ENCODE peak calls at places on chromosome 4, in five cellular contexts. E is upper lobe of left lung; R is CD8-positive, alpha-beta memory T cell; T is GM23248; M is left ventricle myocardium inferior. V is an unnamed sample.

GRCh38 chr4:113293043-113293560 is 243.6 kb downstream of the ANK2 start:
- DNase-seq in E (no peak), R (no peak), T (peak; percentile 82), M (no peak), V (no peak)

GRCh38 chr4:137471895-137472294 is 60.4 kb downstream of the PCDH18 start:
- DNase-seq in E (no peak), R (no peak), T (peak; percentile 73), M (no peak), V (no peak)

GRCh38 chr4:143773998-143774898 is 73.8 kb upstream of the FREM3 start:
- DNase-seq in E (no peak), R (no peak), T (peak; percentile 69), M (no peak), V (peak; percentile 60)

GRCh38 chr4:80197601-80198444 is 520 bp downstream of the PRDM8 start:
- DNase-seq in E (peak; percentile 86), R (no peak), T (peak; percentile 74), M (no peak), V (no peak)

GRCh38 chr4:25174674-25175073 is 14.4 kb upstream of the SEPSECS start:
- DNase-seq in E (no peak), R (no peak), T (peak; percentile 65), M (no peak), V (no peak)

GRCh38 chr4:166501941-166502382 is 628.9 kb downstream of the TLL1 start:
- DNase-seq in E (no peak), R (no peak), T (peak; percentile 7), M (no peak), V (no peak)

GRCh38 chr4:93396274-93396673 is 432.3 kb upstream of the ATOH1 start:
- DNase-seq in E (no peak), R (no peak), T (peak; percentile 61), M (no peak), V (no peak)

GRCh38 chr4:71524746-71525145 is 185.9 kb downstream of the SLC4A4 start:
- DNase-seq in E (no peak), R (no peak), T (no peak), M (no peak), V (no peak)

GRCh38 chr4:64718091-64718490 is 308.8 kb upstream of the TECRL start:
- DNase-seq in E (no peak), R (no peak), T (peak; percentile 3), M (no peak), V (no peak)

GRCh38 chr4:178471994-178472393 is 1029.8 kb upstream of the AGA start:
- DNase-seq in E (no peak), R (no peak), T (no peak), M (no peak), V (no peak)

GRCh38 chr4:24488399-24489164 is 95.8 kb downstream of the DHX15 start:
- DNase-seq in E (no peak), R (peak; percentile 36), T (peak; percentile 69), M (peak; percentile 76), V (peak; percentile 80)

GRCh38 chr4:52234539-52235174 is 183.6 kb downstream of the SPATA18 start:
- DNase-seq in E (no peak), R (no peak), T (peak; percentile 55), M (no peak), V (peak; percentile 31)

GRCh38 chr4:56425518-56425917 is 9.9 kb downstream of the PPAT start:
- DNase-seq in E (no peak), R (no peak), T (no peak), M (no peak), V (no peak)

GRCh38 chr4:1996866-1997611 is 11.7 kb downstream of the NELFA start:
- DNase-seq in E (no peak), R (no peak), T (no peak), M (no peak), V (no peak)

GRCh38 chr4:15925830-15926229 is 12.7 kb downstream of the FGFBP1 start:
- DNase-seq in E (peak; percentile 22), R (no peak), T (no peak), M (no peak), V (no peak)

GRCh38 chr4:188218392-188218791 is 79.2 kb downstream of the TRIML1 start:
- DNase-seq in E (peak; percentile 82), R (no peak), T (no peak), M (no peak), V (no peak)

GRCh38 chr4:76740192-76740591 is 157.8 kb downstream of the SOWAHB start:
- DNase-seq in E (peak; percentile 77), R (no peak), T (no peak), M (no peak), V (no peak)

GRCh38 chr4:47913858-47914218 is 545 bp downstream of the NFXL1 start:
- DNase-seq in E (peak; percentile 88), R (peak; percentile 21), T (peak; percentile 45), M (peak; percentile 27), V (peak; percentile 47)

GRCh38 chr4:76733380-76733779 is 164.6 kb downstream of the SOWAHB start:
- DNase-seq in E (no peak), R (no peak), T (no peak), M (no peak), V (peak; percentile 69)

GRCh38 chr4:1874207-1874606 is 3.0 kb downstream of the NSD2 start:
- DNase-seq in E (no peak), R (no peak), T (no peak), M (no peak), V (no peak)

GRCh38 chr4:128006592-128006991 is 41.4 kb downstream of the ABHD18 start:
- DNase-seq in E (no peak), R (no peak), T (peak; percentile 5), M (no peak), V (no peak)

GRCh38 chr4:96354036-96354712 is 514.3 kb downstream of the PDHA2 start:
- DNase-seq in E (no peak), R (no peak), T (no peak), M (no peak), V (no peak)

GRCh38 chr4:156774422-156774821 is 197.2 kb downstream of the PDGFC start:
- DNase-seq in E (no peak), R (no peak), T (peak; percentile 96), M (no peak), V (no peak)

GRCh38 chr4:156773648-156774357 is 197.8 kb downstream of the PDGFC start:
- DNase-seq in E (no peak), R (no peak), T (peak; percentile 70), M (no peak), V (no peak)

GRCh38 chr4:156767911-156768415 is 203.6 kb downstream of the PDGFC start:
- DNase-seq in E (no peak), R (no peak), T (no peak), M (no peak), V (no peak)

GRCh38 chr4:156766846-156767245 is 204.8 kb downstream of the PDGFC start:
- DNase-seq in E (no peak), R (no peak), T (peak; percentile 53), M (no peak), V (no peak)

DNA sequence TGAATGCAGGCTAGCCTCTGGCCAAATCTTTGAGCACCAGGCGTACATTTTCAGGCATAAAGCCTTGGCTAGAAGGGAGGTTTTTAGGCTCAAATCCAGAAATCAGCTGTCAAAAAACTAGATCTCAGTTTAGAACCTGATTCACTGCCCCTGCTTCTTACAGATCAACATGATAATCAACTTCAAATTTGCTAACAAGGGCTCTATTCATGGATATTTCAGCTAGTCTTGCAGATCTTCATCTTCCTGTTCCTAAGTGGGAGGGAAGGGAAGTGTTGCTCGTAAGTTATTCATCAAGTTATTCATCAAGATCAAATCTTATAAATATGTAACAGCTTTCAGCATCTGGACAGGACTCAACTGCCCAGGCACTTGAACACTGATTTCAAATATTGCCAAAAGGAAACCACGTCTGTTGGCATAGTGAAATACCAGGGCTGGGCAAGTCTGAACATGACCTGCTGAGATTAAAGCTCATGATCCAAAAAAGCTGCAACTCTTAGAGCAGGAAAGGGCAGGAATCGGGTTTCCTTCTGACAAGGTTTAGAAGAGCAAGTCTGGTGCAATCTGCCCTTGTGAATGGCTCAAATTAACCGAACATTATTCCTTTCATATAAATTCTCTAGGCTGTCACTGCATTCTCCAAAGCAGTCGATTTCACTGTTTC is 200.3 kb downstream of the PDGFC start:
- DNase-seq in E (no peak), R (no peak), T (peak; percentile 79), M (no peak), V (peak; percentile 46)
- H3K4me3 ChIP-seq in E (peak overlapping the region; percentile 6), R (no peak overlapping the region), T (peak overlapping the region; percentile 52), M (peak overlapping the region; percentile 39), V (no peak overlapping the region)

DNA sequence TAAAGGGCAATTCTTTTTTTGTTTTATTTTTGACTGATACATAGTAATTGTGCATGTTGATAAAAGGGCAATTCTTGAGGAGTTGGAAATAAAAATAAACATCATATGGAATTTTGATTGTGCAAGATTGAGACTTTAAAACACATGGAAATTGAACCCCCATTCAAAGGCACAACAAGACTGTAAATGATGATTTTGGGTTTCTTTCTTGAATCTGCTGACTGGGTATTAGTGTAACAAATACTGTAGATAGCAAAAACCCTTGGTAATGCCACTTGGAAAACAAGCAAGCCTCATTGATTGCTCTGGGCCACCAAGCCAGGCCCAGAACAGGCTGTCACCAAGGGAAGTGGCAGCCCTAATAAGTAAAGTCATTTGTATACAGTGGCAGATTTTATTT is 73.0 kb upstream of the ANXA3 start:
- DNase-seq in E (no peak), R (no peak), T (no peak), M (no peak), V (no peak)
- H3K4me3 ChIP-seq in E (no peak overlapping the region), R (no peak overlapping the region), T (no peak overlapping the region), M (no peak overlapping the region), V (no peak overlapping the region)

DNA sequence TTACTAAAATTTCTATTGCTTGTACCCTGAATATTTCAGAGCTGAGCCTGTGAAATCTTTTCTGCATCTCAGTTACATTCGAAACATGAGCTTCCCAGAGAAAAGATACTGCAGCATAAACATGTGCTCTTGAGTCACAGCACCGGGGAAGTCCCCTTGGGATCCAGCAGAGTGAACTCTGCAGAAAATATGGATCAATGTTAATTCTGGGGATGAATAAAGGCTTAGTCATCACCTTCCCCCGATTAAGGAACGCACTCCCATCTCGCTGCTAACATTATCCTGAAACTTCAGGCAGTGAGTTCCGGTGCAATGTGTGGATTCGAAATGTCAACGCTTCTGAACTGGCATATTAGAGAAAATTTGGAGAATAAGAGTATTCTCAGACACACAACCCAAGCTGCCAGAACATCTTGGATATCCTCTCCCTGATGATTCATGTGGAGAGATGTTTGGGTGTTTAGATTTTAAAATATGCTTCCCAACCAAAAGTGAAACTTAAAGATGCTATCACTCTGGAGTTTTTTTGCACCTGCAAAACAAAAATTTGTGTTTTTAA is 90.8 kb downstream of the IRF2 start:
- DNase-seq in E (no peak), R (no peak), T (peak; percentile 94), M (no peak), V (no peak)
- H3K4me3 ChIP-seq in E (peak overlapping the region; percentile 24), R (peak overlapping the region; percentile 10), T (peak overlapping the region; percentile 75), M (peak overlapping the region; percentile 48), V (no peak overlapping the region)

DNA sequence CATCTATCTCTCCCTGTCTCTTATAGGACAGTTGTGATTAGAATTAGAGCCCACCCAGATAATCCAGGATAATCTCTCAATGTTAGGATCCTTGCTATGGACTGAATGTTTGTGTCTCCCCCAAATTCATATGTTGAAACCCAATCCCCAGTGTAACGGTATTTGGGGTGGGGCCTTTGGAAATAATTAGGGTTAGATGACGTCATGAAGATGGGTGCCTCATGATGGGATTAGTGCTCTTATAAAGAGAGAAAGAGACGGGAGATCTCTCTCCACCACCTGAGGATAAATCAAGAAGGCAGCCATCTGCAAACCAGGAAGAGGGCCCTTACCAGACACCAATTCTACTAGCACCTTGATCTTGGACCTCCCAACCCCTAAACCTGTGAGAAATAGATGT is 33.7 kb upstream of the SHISA3 start:
- DNase-seq in E (no peak), R (no peak), T (no peak), M (no peak), V (no peak)
- H3K4me3 ChIP-seq in E (no peak overlapping the region), R (no peak overlapping the region), T (no peak overlapping the region), M (no peak overlapping the region), V (no peak overlapping the region)

GRCh38 chr4:20255823-20256222 is 4.1 kb downstream of the SLIT2 start:
- DNase-seq in E (no peak), R (no peak), T (peak; percentile 35), M (no peak), V (no peak)
- H3K4me3 ChIP-seq in E (peak overlapping the region; percentile 64), R (no peak overlapping the region), T (peak overlapping the region; percentile 82), M (peak overlapping the region; percentile 73), V (no peak overlapping the region)